ENCODE peak calls at places on chromosomes 4 and X, in four cellular contexts. D, U, H and G are unnamed samples.
A peak's percentile ranks its signal among the peaks of the same experiment; 100 is the strongest.

GRCh38 chrX:120311632-120312000 is 355 bp upstream of the TMEM255A start:
- DNase-seq in H (no peak), D (no peak), U (no peak), G (no peak)

GRCh38 chrX:46687619-46688018 is 71.3 kb downstream of the SLC9A7 start:
- DNase-seq in D (no peak), H (no peak), U (peak; percentile 29), G (no peak)

GRCh38 chr4:101103381-101104142 is 243.8 kb downstream of the PPP3CA start:
- DNase-seq in D (no peak), H (no peak), U (peak; percentile 48), G (no peak)

GRCh38 chr4:84967292-84967651 is 782 bp upstream of the WDFY3 start:
- DNase-seq in D (peak; percentile 24), H (no peak), U (peak; percentile 38), G (no peak)

GRCh38 chrX:31483336-31483735 is 411.5 kb upstream of the FTHL17 start:
- DNase-seq in H (no peak), U (peak; percentile 79), D (peak; percentile 38), G (no peak)

GRCh38 chrX:9785944-9786741 is at the start of gene SHROOM2:
- DNase-seq in H (peak; percentile 57), D (no peak), U (no peak), G (no peak)

GRCh38 chr4:6049278-6049677 is 31.0 kb upstream of the C4orf50 start:
- DNase-seq in U (no peak), H (no peak), D (no peak), G (no peak)

GRCh38 chr4:17097369-17097768 is 198.9 kb upstream of the LDB2 start:
- DNase-seq in U (no peak), D (no peak), H (no peak), G (no peak)

GRCh38 chrX:153628665-153629064 is 18.3 kb upstream of the DUSP9 start:
- DNase-seq in U (no peak), H (no peak), D (no peak), G (no peak)

GRCh38 chr4:156476359-156476758 is 495.2 kb downstream of the PDGFC start:
- DNase-seq in U (peak; percentile 98), H (no peak), D (peak; percentile 98), G (peak; percentile 75)

GRCh38 chrX:135194684-135195083 is 23.5 kb upstream of the CT55 start:
- DNase-seq in D (no peak), U (no peak), H (no peak), G (no peak)

GRCh38 chr4:143083811-143084472 is 100.8 kb upstream of the USP38 start:
- DNase-seq in H (no peak), U (no peak), D (no peak), G (no peak)

GRCh38 chrX:118346258-118347094 is 570 bp downstream of the WDR44 start:
- DNase-seq in H (peak; percentile 71), D (peak; percentile 4), U (no peak), G (no peak)

GRCh38 chrX:53768451-53769246 is 82.1 kb upstream of the HUWE1 start:
- DNase-seq in H (no peak), D (no peak), U (no peak), G (no peak)

DNA sequence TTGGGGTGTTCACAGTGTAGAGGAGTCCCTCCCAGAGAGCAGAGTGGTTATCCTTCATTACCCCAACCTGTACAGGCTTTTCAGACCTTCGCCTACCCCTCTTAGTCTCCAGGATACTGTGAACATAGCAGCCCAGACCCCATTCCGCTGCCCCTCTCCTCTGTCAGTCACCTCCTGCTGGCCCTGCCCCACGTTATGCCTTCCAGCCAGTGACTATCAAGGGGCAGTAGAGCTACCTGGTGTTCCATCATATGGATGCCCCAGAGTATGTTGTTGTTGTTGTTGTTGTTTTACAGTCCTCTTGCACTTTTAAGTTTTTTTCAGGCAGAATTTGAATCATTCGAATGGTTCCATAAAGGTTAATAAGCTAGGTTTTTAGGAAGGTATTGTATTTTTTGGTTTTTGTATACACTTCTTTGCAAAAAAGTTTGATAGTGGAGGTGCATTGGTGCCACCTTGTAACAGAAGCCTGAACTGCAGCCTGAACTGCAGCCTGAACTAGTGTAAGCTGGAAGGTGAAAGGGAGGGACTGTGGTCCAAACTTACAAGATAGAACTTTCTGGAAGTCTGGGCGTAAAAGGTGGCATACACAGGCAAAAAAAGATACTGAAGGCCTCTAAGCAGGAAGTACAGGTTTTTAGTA is 101.4 kb upstream of the RAB40AL start:
- DNase-seq in D (peak; percentile 16), H (no peak), U (peak; percentile 33), G (no peak)
- TF ChIP-seq CTCF in D (peak; percentile 73), H (no peak), U (peak; percentile 56), G (peak; percentile 62)

GRCh38 chrX:121333942-121334341 is 286.5 kb downstream of the GLUD2 start:
- DNase-seq in U (no peak), D (no peak), H (no peak), G (no peak)
- TF ChIP-seq CTCF in U (no peak), D (no peak), H (no peak), G (no peak)

GRCh38 chrX:85111347-85111746 is 107.7 kb downstream of the APOOL start:
- DNase-seq in H (no peak), D (no peak), U (peak; percentile 5), G (no peak)
- TF ChIP-seq CTCF in H (peak; percentile 30), D (peak; percentile 82), U (peak; percentile 74), G (peak; percentile 79)

GRCh38 chr4:4334798-4335520 is 44.9 kb downstream of the ZBTB49 start:
- DNase-seq in H (peak; percentile 76), D (peak; percentile 31), U (peak; percentile 30), G (no peak)
- TF ChIP-seq CTCF in H (peak; percentile 64), D (peak; percentile 87), U (peak; percentile 73), G (peak; percentile 82)

DNA sequence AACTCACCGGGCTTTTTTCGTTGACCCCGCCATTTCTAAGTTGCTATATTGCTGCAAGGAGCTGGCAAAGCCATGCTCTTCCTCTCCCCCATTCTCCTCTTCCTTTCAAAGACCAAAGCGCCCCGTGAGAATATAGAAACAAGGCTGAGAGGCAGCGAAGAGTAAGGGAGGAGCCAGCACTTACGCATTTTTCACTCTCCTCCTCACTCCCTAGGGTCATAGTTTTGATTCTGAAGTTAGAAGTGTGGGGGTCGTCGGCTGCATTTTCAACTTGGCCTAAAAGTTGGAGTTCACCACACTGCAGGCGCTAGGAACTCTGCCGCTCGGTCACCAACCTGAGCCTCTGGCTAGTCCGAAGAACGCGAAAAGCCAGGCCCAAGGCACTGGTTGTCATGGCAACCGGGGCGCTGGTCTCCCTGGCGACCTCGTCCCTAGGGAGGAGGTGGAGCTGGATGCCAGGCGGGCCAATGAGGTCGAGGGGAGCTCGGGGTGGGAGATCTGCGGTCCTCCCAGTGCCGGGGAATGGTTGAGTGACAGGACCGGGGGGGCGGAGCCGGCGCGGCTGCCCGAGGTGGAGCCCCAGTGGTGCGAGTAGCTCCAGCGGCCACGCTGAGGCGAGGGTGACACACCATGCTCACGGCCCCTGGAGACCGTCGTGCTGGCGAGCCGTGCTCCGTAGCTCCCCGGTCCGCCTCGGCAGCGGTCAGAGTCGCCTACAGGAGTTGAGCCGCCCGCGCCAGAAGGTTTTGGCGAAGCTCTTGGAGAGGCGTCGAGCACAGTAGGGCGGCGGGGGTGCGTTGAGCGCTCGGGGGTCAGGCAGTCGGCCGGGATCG is at the start of gene PTPN13:
- DNase-seq in H (peak; percentile 94), D (peak; percentile 99), U (peak; percentile 98), G (peak; percentile 97)
- TF ChIP-seq CTCF in H (no peak), D (no peak), U (peak; percentile 8), G (no peak)